ENCODE peak calls at places on chromosomes 3 and 15, in eight cellular contexts. U, J, D, F, W, N, A and B are unnamed samples.

GRCh38 chr3:6119367-6119766 is 741.5 kb upstream of the GRM7 start:
- DNase-seq in U (no peak), J (no peak), D (no peak), F (no peak), W (no peak), N (no peak), A (no peak), B (no peak)

GRCh38 chr3:40939113-40940070 is 259.9 kb upstream of the CTNNB1 start:
- DNase-seq in U (no peak), J (no peak), D (no peak), F (no peak), W (no peak), N (no peak), A (no peak), B (no peak)

GRCh38 chr3:134644731-134645514 is 5.9 kb downstream of the KY start:
- DNase-seq in U (peak), J (no peak), D (no peak), F (peak), W (no peak), N (no peak), A (no peak), B (no peak)

GRCh38 chr15:67808821-67809220 is 16.5 kb upstream of the SKOR1 start:
- DNase-seq in U (no peak), J (no peak), D (no peak), F (peak), W (no peak), N (no peak), A (no peak), B (no peak)

GRCh38 chr3:23611737-23612295 is 193.9 kb upstream of the UBE2E1 start:
- DNase-seq in U (no peak), J (no peak), D (no peak), F (no peak), W (no peak), N (peak), A (no peak), B (no peak)

GRCh38 chr3:28651159-28651558 is 302.5 kb upstream of the AZI2 start:
- DNase-seq in U (no peak), J (no peak), D (no peak), F (no peak), W (no peak), N (no peak), A (no peak), B (no peak)

GRCh38 chr3:127779747-127780146 is 42.6 kb downstream of the MGLL start:
- DNase-seq in U (no peak), J (no peak), D (peak), F (no peak), W (no peak), N (peak), A (no peak), B (no peak)

GRCh38 chr3:28840976-28841376 is 439.9 kb upstream of the RBMS3 start:
- DNase-seq in U (no peak), J (no peak), D (no peak), F (no peak), W (no peak), N (no peak), A (no peak), B (no peak)

GRCh38 chr3:53187430-53187829 is 26.4 kb downstream of the PRKCD start:
- DNase-seq in U (no peak), J (no peak), D (no peak), F (no peak), W (no peak), N (peak), A (no peak), B (no peak)

GRCh38 chr3:153355559-153355958 is 193.5 kb downstream of the RAP2B start:
- DNase-seq in U (no peak), J (no peak), D (no peak), F (no peak), W (no peak), N (no peak), A (no peak), B (no peak)

GRCh38 chr3:136772709-136773108 is 20.5 kb upstream of the STAG1 start:
- DNase-seq in U (no peak), J (no peak), D (no peak), F (no peak), W (no peak), N (peak), A (no peak), B (no peak)

GRCh38 chr3:123072564-123072963 is 5.7 kb downstream of the PDIA5 start:
- DNase-seq in U (no peak), J (no peak), D (no peak), F (no peak), W (no peak), N (no peak), A (no peak), B (no peak)

GRCh38 chr3:32104492-32104891 is 1.9 kb upstream of the GPD1L start:
- DNase-seq in U (no peak), J (no peak), D (no peak), F (no peak), W (no peak), N (peak), A (no peak), B (no peak)

GRCh38 chr3:12708584-12709192 is 44.8 kb upstream of the RAF1 start:
- DNase-seq in U (no peak), J (no peak), D (no peak), F (no peak), W (no peak), N (peak), A (no peak), B (no peak)

GRCh38 chr15:47184003-47184404 is 533.3 kb upstream of the SEMA6D start:
- DNase-seq in U (peak), J (no peak), D (peak), F (peak), W (no peak), N (no peak), A (peak), B (no peak)

GRCh38 chr3:177610262-177610661 is 413.0 kb upstream of the TBL1XR1 start:
- DNase-seq in U (no peak), J (no peak), D (no peak), F (no peak), W (no peak), N (no peak), A (no peak), B (no peak)

GRCh38 chr3:114144909-114145688 is 33.8 kb downstream of the DRD3 start:
- DNase-seq in U (no peak), J (no peak), D (peak), F (no peak), W (no peak), N (peak), A (no peak), B (no peak)

GRCh38 chr3:193594946-193595689 is 2.1 kb downstream of the OPA1 start:
- DNase-seq in U (no peak), J (no peak), D (no peak), F (no peak), W (no peak), N (peak), A (no peak), B (no peak)

GRCh38 chr3:121482651-121483050 is 63.1 kb downstream of the POLQ start:
- DNase-seq in U (no peak), J (no peak), D (no peak), F (no peak), W (no peak), N (peak), A (no peak), B (no peak)

GRCh38 chr3:127455541-127456450 is 134.7 kb downstream of the TPRA1 start:
- DNase-seq in U (peak), J (peak), D (peak), F (peak), W (peak), N (peak), A (peak), B (peak)

GRCh38 chr3:138438896-138439295 is 4.5 kb downstream of the ESYT3 start:
- DNase-seq in U (no peak), J (no peak), D (no peak), F (no peak), W (no peak), N (no peak), A (no peak), B (no peak)

GRCh38 chr15:57890351-57890750 is 175.2 kb downstream of the ALDH1A2 start:
- DNase-seq in U (no peak), J (no peak), D (no peak), F (no peak), W (no peak), N (peak), A (no peak), B (no peak)

GRCh38 chr15:77024273-77025065 is 29.5 kb downstream of the PSTPIP1 start:
- DNase-seq in U (peak), J (peak), D (peak), F (peak), W (peak), N (peak), A (peak), B (peak)

GRCh38 chr3:139353920-139354556 is 10.2 kb downstream of the MRPS22 start:
- DNase-seq in U (peak), J (peak), D (no peak), F (no peak), W (no peak), N (peak), A (no peak), B (no peak)

GRCh38 chr3:127064391-127065137 is 81.6 kb downstream of the PLXNA1 start:
- DNase-seq in U (no peak), J (no peak), D (no peak), F (no peak), W (no peak), N (peak), A (no peak), B (no peak)

GRCh38 chr3:68771683-68772082 is 160.7 kb downstream of the TAFA4 start:
- DNase-seq in U (no peak), J (no peak), D (no peak), F (no peak), W (no peak), N (no peak), A (no peak), B (no peak)

GRCh38 chr3:66344846-66345578 is 124.2 kb downstream of the SLC25A26 start:
- DNase-seq in U (no peak), J (no peak), D (no peak), F (no peak), W (no peak), N (no peak), A (no peak), B (no peak)

GRCh38 chr3:161649900-161650484 is 153.4 kb downstream of the OTOL1 start:
- DNase-seq in U (no peak), J (no peak), D (no peak), F (no peak), W (no peak), N (no peak), A (no peak), B (no peak)

GRCh38 chr15:29934251-29934650 is 112.0 kb upstream of the TJP1 start:
- DNase-seq in U (no peak), J (no peak), D (no peak), F (no peak), W (no peak), N (peak), A (no peak), B (no peak)

GRCh38 chr15:68609618-68610017 is 30.8 kb downstream of the CORO2B start:
- DNase-seq in U (no peak), J (no peak), D (no peak), F (peak), W (no peak), N (no peak), A (peak), B (no peak)

GRCh38 chr15:66288093-66288492 is 5.3 kb upstream of the DIS3L start:
- DNase-seq in U (no peak), J (peak), D (no peak), F (peak), W (no peak), N (no peak), A (no peak), B (no peak)

GRCh38 chr3:127680146-127680661 is 7.5 kb downstream of the ABTB1 start:
- DNase-seq in U (no peak), J (no peak), D (no peak), F (peak), W (peak), N (no peak), A (no peak), B (no peak)

GRCh38 chr3:143145951-143146350 is 26.4 kb downstream of the CHST2 start:
- DNase-seq in U (no peak), J (no peak), D (no peak), F (no peak), W (no peak), N (no peak), A (no peak), B (no peak)

GRCh38 chr15:68797157-68797556 is 23.5 kb downstream of the ANP32A start:
- DNase-seq in U (no peak), J (no peak), D (peak), F (no peak), W (no peak), N (peak), A (no peak), B (no peak)

GRCh38 chr3:134709563-134710312 is 58.9 kb upstream of the KY start:
- DNase-seq in U (no peak), J (no peak), D (no peak), F (no peak), W (no peak), N (no peak), A (peak), B (no peak)

GRCh38 chr3:177263615-177264365 is 66.5 kb upstream of the TBL1XR1 start:
- DNase-seq in U (no peak), J (no peak), D (peak), F (peak), W (no peak), N (peak), A (no peak), B (peak)

GRCh38 chr3:36542186-36542585 is 161.9 kb downstream of the STAC start:
- DNase-seq in U (no peak), J (no peak), D (no peak), F (no peak), W (no peak), N (no peak), A (no peak), B (no peak)

GRCh38 chr3:150168694-150169093 is 198.0 kb upstream of the PFN2 start:
- DNase-seq in U (no peak), J (no peak), D (no peak), F (no peak), W (no peak), N (peak), A (no peak), B (no peak)

GRCh38 chr3:151421956-151422355 is 37.4 kb upstream of the P2RY12 start:
- DNase-seq in U (no peak), J (no peak), D (no peak), F (no peak), W (no peak), N (no peak), A (no peak), B (no peak)
- TF ChIP-seq CTCF in U (peak), J (no peak), D (no peak), F (no peak), W (no peak), N (no peak), A (no peak), B (no peak)

GRCh38 chr3:45654344-45654934 is 34.8 kb upstream of the SACM1L start:
- DNase-seq in U (no peak), J (no peak), D (no peak), F (no peak), W (no peak), N (no peak), A (no peak), B (no peak)
- TF ChIP-seq CTCF in U (no peak), J (no peak), D (no peak), F (no peak), W (no peak), N (no peak), A (no peak), B (no peak)

GRCh38 chr3:169624533-169624972 is 39.0 kb downstream of the MECOM start:
- DNase-seq in U (no peak), J (no peak), D (no peak), F (no peak), W (no peak), N (no peak), A (no peak), B (no peak)
- TF ChIP-seq CTCF in U (peak), J (no peak), D (no peak), F (no peak), W (no peak), N (no peak), A (no peak), B (no peak)

DNA sequence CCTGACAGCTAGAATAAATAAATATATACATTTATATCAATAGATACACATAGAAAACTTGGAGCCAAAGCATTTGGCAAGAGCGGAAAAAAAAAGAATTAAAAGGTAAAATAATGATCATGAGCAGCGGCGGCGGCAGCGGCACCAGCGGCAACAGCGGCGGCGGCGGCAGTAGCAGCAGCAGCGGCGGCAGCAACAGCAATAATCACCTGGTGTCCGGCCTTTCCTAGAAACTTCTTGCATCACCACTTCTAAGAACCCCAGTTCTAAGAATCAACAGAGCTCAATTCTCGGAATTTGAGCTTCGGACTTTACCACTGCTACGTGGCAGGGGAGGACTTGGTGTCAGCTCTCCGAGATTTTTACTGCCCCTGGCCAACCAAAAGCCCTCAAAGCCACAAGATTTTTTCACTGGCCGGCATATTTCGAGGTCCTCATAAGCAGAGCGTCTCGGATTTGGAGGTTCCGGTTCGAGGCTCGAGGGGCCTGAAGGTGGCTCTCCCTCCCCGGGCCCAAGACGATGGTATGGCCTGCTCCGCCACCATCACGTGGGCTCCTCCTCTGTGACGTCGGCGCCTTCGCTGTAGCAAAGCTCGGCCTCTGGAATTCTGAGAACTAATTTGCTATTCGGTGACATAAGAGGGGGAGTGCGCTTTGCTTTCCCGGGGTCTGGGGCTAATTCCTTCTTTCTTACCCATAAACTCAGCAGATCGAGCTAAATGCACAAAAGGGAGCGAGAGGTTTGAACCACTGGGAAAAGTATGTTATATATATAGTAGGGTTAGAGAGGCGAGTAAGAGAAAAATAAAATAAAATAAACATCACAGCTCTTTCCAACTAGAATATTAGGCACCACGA is at the start of gene BCL6:
- DNase-seq in U (peak), J (peak), D (peak), F (peak), W (peak), N (peak), A (peak), B (peak)
- TF ChIP-seq CTCF in U (peak), J (no peak), D (no peak), F (no peak), W (no peak), N (no peak), A (no peak), B (peak)

DNA sequence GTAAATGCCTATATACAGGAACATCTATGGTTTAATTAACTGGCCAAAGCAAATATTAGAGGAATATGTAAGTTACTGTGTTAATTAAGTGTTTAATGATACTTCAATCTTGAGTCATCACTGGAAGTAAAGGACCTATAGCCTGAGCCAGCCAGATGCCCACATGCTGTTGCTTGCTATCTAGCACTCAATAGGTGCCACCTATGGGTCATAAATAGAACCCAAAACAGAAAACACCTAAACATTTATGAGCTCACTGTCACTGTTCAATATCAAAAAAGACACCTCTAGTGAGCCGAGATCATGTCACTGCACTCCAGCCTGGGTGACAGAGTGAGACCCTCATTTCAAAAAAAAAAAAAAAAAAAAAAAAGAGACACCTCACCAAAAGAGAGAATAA is 48.4 kb upstream of the IP6K2 start:
- DNase-seq in U (no peak), J (peak), D (no peak), F (peak), W (no peak), N (no peak), A (no peak), B (no peak)
- TF ChIP-seq CTCF in U (peak), J (peak), D (no peak), F (no peak), W (no peak), N (peak), A (no peak), B (peak)

GRCh38 chr3:183590442-183590841 is 34.9 kb upstream of the KLHL6 start:
- DNase-seq in U (no peak), J (no peak), D (no peak), F (no peak), W (no peak), N (no peak), A (no peak), B (no peak)
- TF ChIP-seq CTCF in U (no peak), J (no peak), D (no peak), F (no peak), W (no peak), N (no peak), A (no peak), B (no peak)

GRCh38 chr3:47870702-47871255 is 67.8 kb downstream of the DHX30 start:
- DNase-seq in U (no peak), J (no peak), D (no peak), F (peak), W (no peak), N (no peak), A (no peak), B (no peak)
- TF ChIP-seq CTCF in U (no peak), J (no peak), D (no peak), F (no peak), W (no peak), N (no peak), A (no peak), B (no peak)

GRCh38 chr15:19984101-19984500 is 557.5 kb downstream of the GOLGA6L6 start:
- DNase-seq in U (no peak), J (no peak), D (no peak), F (no peak), W (no peak), N (no peak), A (no peak), B (no peak)

GRCh38 chr15:19992428-19992827 is 549.2 kb downstream of the GOLGA6L6 start:
- DNase-seq in U (no peak), J (no peak), D (no peak), F (no peak), W (no peak), N (no peak), A (no peak), B (no peak)

DNA sequence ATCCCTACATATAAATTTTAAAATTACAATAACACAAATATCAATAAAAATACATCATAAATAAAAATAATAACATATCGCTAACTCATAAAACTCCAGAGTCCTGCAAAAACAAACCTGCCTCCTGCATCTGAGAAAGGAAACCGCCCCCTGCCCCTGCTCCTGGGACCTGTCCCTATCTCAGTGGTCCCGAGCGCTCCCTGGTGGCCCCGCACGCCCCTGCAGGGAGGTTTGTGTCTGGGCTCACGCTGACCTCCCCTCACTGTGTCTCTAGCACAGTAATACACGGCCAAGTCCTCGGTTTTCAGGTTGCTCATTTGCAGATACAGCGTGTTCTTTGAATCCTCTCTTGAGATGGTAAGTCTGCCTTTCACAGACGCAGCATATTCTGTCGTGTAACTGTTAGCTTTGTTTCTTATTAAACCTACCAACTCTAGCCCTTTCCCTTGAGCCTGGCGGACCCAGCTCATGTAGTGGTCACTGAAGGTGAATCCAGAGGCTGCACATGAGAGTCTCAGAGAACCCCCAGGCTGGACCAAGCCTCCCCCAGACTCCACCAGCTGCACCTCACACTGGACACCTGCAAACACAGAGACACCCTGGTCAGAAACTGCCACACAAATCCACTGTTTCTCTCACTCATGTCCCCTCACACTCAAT is 554.1 kb downstream of the GOLGA6L6 start:
- DNase-seq in U (no peak), J (peak), D (no peak), F (no peak), W (no peak), N (no peak), A (no peak), B (no peak)
- TF ChIP-seq CTCF in U (no peak), J (peak), D (no peak), F (no peak), W (no peak), N (no peak), A (no peak), B (no peak)